ENCODE peak calls at places on chromosomes 7 and 10, in seven cellular contexts. Y is A549, X is K562, U is tibial nerve, P is H1, V is ovary, G is stomach. Z is an unnamed sample.

GRCh38 chr7:127678947-127679346 is 27.0 kb downstream of the SND1 start:
- DNase-seq in Y (no peak), X (no peak), U (no peak), P (no peak), V (no peak), G (no peak), Z (no peak)

GRCh38 chr10:60820093-60820769 is 42.0 kb downstream of the CDK1 start:
- DNase-seq in Y (no peak), X (no peak), U (no peak), P (no peak), V (no peak), G (no peak), Z (no peak)

GRCh38 chr10:116444527-116445142 is 17.0 kb downstream of the PNLIPRP3 start:
- DNase-seq in Y (peak), X (peak), U (no peak), P (no peak), V (no peak), G (no peak), Z (no peak)

GRCh38 chr7:142872106-142872675 is 13.4 kb downstream of the TRPV6 start:
- DNase-seq in Y (no peak), X (no peak), U (no peak), P (no peak), V (no peak), G (no peak), Z (no peak)

GRCh38 chr10:14904316-14904732 is 25.7 kb downstream of the SUV39H2 start:
- DNase-seq in Y (peak), X (peak), U (no peak), P (no peak), V (no peak), G (no peak), Z (no peak)

GRCh38 chr10:84329986-84330651 is 1.7 kb downstream of the CCSER2 start:
- DNase-seq in Y (no peak), X (no peak), U (no peak), P (no peak), V (no peak), G (no peak), Z (no peak)

GRCh38 chr7:155222046-155222445 is 75.6 kb upstream of the INSIG1 start:
- DNase-seq in Y (no peak), X (no peak), U (no peak), P (no peak), V (no peak), G (no peak), Z (no peak)

GRCh38 chr10:99631496-99631895 is 11.3 kb upstream of the SLC25A28 start:
- DNase-seq in Y (no peak), X (no peak), U (no peak), P (no peak), V (no peak), G (no peak), Z (no peak)

GRCh38 chr7:108406474-108406873 is 49.8 kb downstream of the NRCAM start:
- DNase-seq in Y (no peak), X (no peak), U (no peak), P (no peak), V (no peak), G (no peak), Z (no peak)

GRCh38 chr7:70530191-70530590 is 601.8 kb upstream of the GALNT17 start:
- DNase-seq in Y (no peak), X (no peak), U (no peak), P (no peak), V (no peak), G (no peak), Z (no peak)

GRCh38 chr7:3482147-3482921 is 181.3 kb downstream of the SDK1 start:
- DNase-seq in Y (peak), X (no peak), U (no peak), P (peak), V (no peak), G (no peak), Z (no peak)

GRCh38 chr10:10930979-10931743 is 86.5 kb upstream of the CELF2 start:
- DNase-seq in Y (no peak), X (no peak), U (no peak), P (no peak), V (no peak), G (no peak), Z (no peak)

GRCh38 chr7:148483941-148484340 is 106.6 kb upstream of the C7orf33 start:
- DNase-seq in Y (no peak), X (no peak), U (no peak), P (no peak), V (no peak), G (no peak), Z (no peak)

GRCh38 chr10:112804036-112804435 is 146.0 kb upstream of the TCF7L2 start:
- DNase-seq in Y (no peak), X (no peak), U (no peak), P (no peak), V (no peak), G (peak), Z (no peak)

GRCh38 chr10:35827783-35828182 is 185.7 kb upstream of the FZD8 start:
- DNase-seq in Y (no peak), X (no peak), U (no peak), P (no peak), V (no peak), G (no peak), Z (no peak)

GRCh38 chr7:138350701-138351357 is 109.2 kb upstream of the TRIM24 start:
- DNase-seq in Y (no peak), X (peak), U (no peak), P (no peak), V (no peak), G (no peak), Z (no peak)

GRCh38 chr7:138350103-138350700 is 109.9 kb upstream of the TRIM24 start:
- DNase-seq in Y (no peak), X (no peak), U (no peak), P (no peak), V (no peak), G (no peak), Z (no peak)

GRCh38 chr7:138342990-138343389 is 117.1 kb upstream of the TRIM24 start:
- DNase-seq in Y (no peak), X (no peak), U (no peak), P (no peak), V (no peak), G (no peak), Z (no peak)

DNA sequence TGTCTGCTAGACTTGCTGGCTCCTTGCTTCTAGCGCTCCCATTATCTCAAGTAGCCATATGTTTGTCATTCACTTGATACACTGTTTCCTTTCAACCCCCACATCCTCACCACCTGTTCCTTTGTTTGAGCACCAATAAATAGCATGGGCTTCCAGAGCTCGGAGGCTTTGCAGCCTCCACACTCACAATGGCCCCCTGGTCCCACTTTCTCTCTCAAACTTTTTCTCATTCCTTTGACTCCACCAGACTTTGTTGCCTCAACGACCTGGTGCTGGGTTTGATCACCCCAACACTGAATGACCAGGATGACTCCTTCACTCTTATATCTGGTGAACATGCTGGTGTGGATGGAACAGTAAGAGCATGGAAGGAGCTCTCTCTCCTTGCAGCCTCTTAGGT is 114.5 kb upstream of the TRIM24 start:
- DNase-seq in Y (no peak), X (no peak), U (no peak), P (no peak), V (no peak), G (no peak), Z (no peak)
- H3K4me3 ChIP-seq in Y (no peak), X (no peak), U (no peak), P (no peak), V (no peak), G (no peak), Z (no peak)

GRCh38 chr10:131748831-131749766 is 151.7 kb upstream of the PPP2R2D start:
- DNase-seq in Y (no peak), X (no peak), U (no peak), P (no peak), V (no peak), G (no peak), Z (peak)
- TF ChIP-seq EP300 in Y (no peak), X (no peak), U (no peak), P (no peak), V (no peak), G (no peak), Z (no peak)

GRCh38 chr7:42479452-42480303 is 242.7 kb upstream of the GLI3 start:
- DNase-seq in Y (no peak), X (no peak), U (no peak), P (no peak), V (no peak), G (no peak), Z (no peak)

GRCh38 chr7:42478717-42479116 is 241.7 kb upstream of the GLI3 start:
- DNase-seq in Y (no peak), X (no peak), U (no peak), P (no peak), V (no peak), G (no peak), Z (no peak)

GRCh38 chr7:42480304-42480665 is 243.3 kb upstream of the GLI3 start:
- DNase-seq in Y (no peak), X (no peak), U (no peak), P (no peak), V (no peak), G (no peak), Z (no peak)

GRCh38 chr7:42475082-42475481 is 238.1 kb upstream of the GLI3 start:
- DNase-seq in Y (no peak), X (no peak), U (no peak), P (no peak), V (no peak), G (no peak), Z (no peak)

DNA sequence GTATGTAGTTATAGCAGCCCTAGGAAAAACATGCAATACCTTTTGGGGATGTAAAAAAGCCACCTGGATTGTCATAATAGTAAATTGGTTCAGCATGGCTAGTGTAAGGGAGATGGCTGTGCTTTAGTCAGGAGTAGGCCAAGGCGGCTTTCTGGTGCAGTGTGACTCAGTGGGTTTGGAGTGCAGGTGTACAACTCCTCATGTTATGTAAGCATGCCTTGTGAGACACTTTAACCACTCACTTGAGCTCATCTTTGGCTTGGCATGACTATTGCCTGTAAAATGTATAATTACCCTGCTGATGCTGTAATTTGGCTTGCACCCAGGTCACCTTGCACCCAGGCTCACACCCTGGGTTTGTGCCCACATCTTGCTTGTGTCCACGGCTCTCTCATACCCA is 239.2 kb upstream of the GLI3 start:
- DNase-seq in Y (no peak), X (no peak), U (no peak), P (no peak), V (no peak), G (no peak), Z (no peak)
- H3K27ac ChIP-seq in Y (no peak), X (no peak), U (no peak), P (no peak), V (no peak), G (no peak), Z (no peak)

DNA sequence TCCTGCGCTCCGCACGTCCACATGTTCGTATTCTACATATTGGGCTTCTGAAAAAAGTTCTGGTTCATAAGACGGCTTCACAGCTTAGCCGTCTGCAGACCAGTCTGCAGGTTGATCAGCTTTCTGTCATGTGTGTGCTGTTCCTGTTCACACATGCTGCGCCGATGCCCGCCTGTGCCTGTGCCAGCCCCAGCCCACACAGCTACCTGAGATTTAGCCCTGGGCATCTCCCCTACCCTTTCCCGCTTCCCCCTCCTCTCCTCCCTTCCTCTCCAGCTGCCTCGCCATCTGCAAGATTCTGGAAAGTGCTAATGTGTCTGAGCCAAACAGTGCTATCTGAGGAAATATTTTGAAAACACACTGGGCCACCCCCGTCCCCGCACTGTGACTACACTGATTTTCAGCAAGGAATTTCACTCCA is 7.1 kb downstream of the CHST3 start:
- DNase-seq in Y (no peak), X (no peak), U (no peak), P (no peak), V (no peak), G (no peak), Z (no peak)
- H3K4me3 ChIP-seq in Y (peak), X (no peak), U (no peak), P (no peak), V (no peak), G (peak), Z (no peak)